ENCODE peak calls at places on chromosome 6, in nine cellular contexts. One of them, this sample, is unnamed.

GRCh38 chr6:90403489-90404381 is 107.1 kb upstream of the BACH2 start:
- DNase-seq in anterior cingulate cortex: no peak
- DNase-seq in DND-41: no peak
- DNase-seq in GDM1: no peak
- DNase-seq in H54: no peak
- DNase-seq in BJ: peak; percentile 8
- DNase-seq in SK-N-DZ: peak; percentile 88
- DNase-seq in NCI-H2227 treated with DMSO at 0.1 percent for 48 hours: no peak
- DNase-seq in T-helper 1 cell: no peak
- DNase-seq in this sample: no peak

GRCh38 chr6:12010635-12011275 is 1.4 kb upstream of the HIVEP1 start:
- DNase-seq in anterior cingulate cortex: peak; percentile 75
- DNase-seq in DND-41: no peak
- DNase-seq in GDM1: peak; percentile 42
- DNase-seq in H54: no peak
- DNase-seq in BJ: no peak
- DNase-seq in SK-N-DZ: peak; percentile 83
- DNase-seq in NCI-H2227 treated with DMSO at 0.1 percent for 48 hours: peak; percentile 94
- DNase-seq in T-helper 1 cell: no peak
- DNase-seq in this sample: peak; percentile 40

GRCh38 chr6:24495516-24495847 is 713 bp downstream of the ALDH5A1 start:
- DNase-seq in anterior cingulate cortex: peak; percentile 26
- DNase-seq in DND-41: peak; percentile 73
- DNase-seq in GDM1: peak; percentile 35
- DNase-seq in H54: no peak
- DNase-seq in BJ: no peak
- DNase-seq in SK-N-DZ: peak; percentile 52
- DNase-seq in NCI-H2227 treated with DMSO at 0.1 percent for 48 hours: peak; percentile 60
- DNase-seq in T-helper 1 cell: peak; percentile 8
- DNase-seq in this sample: no peak

GRCh38 chr6:106089981-106090380 is 3.8 kb downstream of the PRDM1 start:
- DNase-seq in anterior cingulate cortex: no peak
- DNase-seq in DND-41: no peak
- DNase-seq in GDM1: no peak
- DNase-seq in H54: no peak
- DNase-seq in BJ: no peak
- DNase-seq in SK-N-DZ: no peak
- DNase-seq in NCI-H2227 treated with DMSO at 0.1 percent for 48 hours: no peak
- DNase-seq in T-helper 1 cell: no peak
- DNase-seq in this sample: no peak

GRCh38 chr6:141029908-141030307 is 1102.8 kb upstream of the GJE1 start:
- DNase-seq in anterior cingulate cortex: no peak
- DNase-seq in DND-41: no peak
- DNase-seq in GDM1: no peak
- DNase-seq in H54: no peak
- DNase-seq in BJ: no peak
- DNase-seq in SK-N-DZ: no peak
- DNase-seq in NCI-H2227 treated with DMSO at 0.1 percent for 48 hours: no peak
- DNase-seq in T-helper 1 cell: no peak
- DNase-seq in this sample: no peak

GRCh38 chr6:45420083-45420908 is 42.6 kb upstream of the SUPT3H start:
- DNase-seq in anterior cingulate cortex: no peak
- DNase-seq in DND-41: no peak
- DNase-seq in GDM1: no peak
- DNase-seq in H54: no peak
- DNase-seq in BJ: no peak
- DNase-seq in SK-N-DZ: no peak
- DNase-seq in NCI-H2227 treated with DMSO at 0.1 percent for 48 hours: no peak
- DNase-seq in T-helper 1 cell: peak; percentile 44
- DNase-seq in this sample: no peak

GRCh38 chr6:13303668-13304017 is 24.7 kb downstream of the TBC1D7 start:
- DNase-seq in anterior cingulate cortex: no peak
- DNase-seq in DND-41: no peak
- DNase-seq in GDM1: no peak
- DNase-seq in H54: no peak
- DNase-seq in BJ: no peak
- DNase-seq in SK-N-DZ: no peak
- DNase-seq in NCI-H2227 treated with DMSO at 0.1 percent for 48 hours: no peak
- DNase-seq in T-helper 1 cell: no peak
- DNase-seq in this sample: no peak

GRCh38 chr6:145903356-145904102 is 60.6 kb downstream of the SHPRH start:
- DNase-seq in anterior cingulate cortex: no peak
- DNase-seq in DND-41: no peak
- DNase-seq in GDM1: no peak
- DNase-seq in H54: no peak
- DNase-seq in BJ: no peak
- DNase-seq in SK-N-DZ: no peak
- DNase-seq in NCI-H2227 treated with DMSO at 0.1 percent for 48 hours: no peak
- DNase-seq in T-helper 1 cell: no peak
- DNase-seq in this sample: no peak

GRCh38 chr6:104957301-104958177 is 632 bp downstream of the LIN28B start:
- DNase-seq in anterior cingulate cortex: no peak
- DNase-seq in DND-41: peak; percentile 82
- DNase-seq in GDM1: no peak
- DNase-seq in H54: no peak
- DNase-seq in BJ: no peak
- DNase-seq in SK-N-DZ: peak; percentile 62
- DNase-seq in NCI-H2227 treated with DMSO at 0.1 percent for 48 hours: peak; percentile 65
- DNase-seq in T-helper 1 cell: no peak
- DNase-seq in this sample: no peak

GRCh38 chr6:38867726-38868125 is 152.6 kb downstream of the DNAH8 start:
- DNase-seq in anterior cingulate cortex: no peak
- DNase-seq in DND-41: no peak
- DNase-seq in GDM1: no peak
- DNase-seq in H54: no peak
- DNase-seq in BJ: no peak
- DNase-seq in SK-N-DZ: no peak
- DNase-seq in NCI-H2227 treated with DMSO at 0.1 percent for 48 hours: no peak
- DNase-seq in T-helper 1 cell: no peak
- DNase-seq in this sample: no peak

GRCh38 chr6:113854531-113855499 is 2.3 kb upstream of the MARCKS start:
- DNase-seq in anterior cingulate cortex: peak; percentile 63
- DNase-seq in DND-41: no peak
- DNase-seq in GDM1: no peak
- DNase-seq in H54: no peak
- DNase-seq in BJ: no peak
- DNase-seq in SK-N-DZ: peak; percentile 98
- DNase-seq in NCI-H2227 treated with DMSO at 0.1 percent for 48 hours: peak; percentile 85
- DNase-seq in T-helper 1 cell: no peak
- DNase-seq in this sample: peak; percentile 45

This sample was measured in iPS DF 19.7.